ENCODE peak calls at places on chromosomes 2 and 18, in ten cellular contexts. I is brain microvascular endothelial cell, V is upper lobe of right lung, X is endothelial cell of umbilical vein, B is lung, L is bronchial epithelial cell, A is GM23248, P is IMR-90, G is K562, N is cardiac muscle cell. M is an unnamed sample. For H3K27me3, the result is how much of the 10 kb centered on the place peaks cover.

GRCh38 chr2:1886405-1886992 is 142.2 kb upstream of the PXDN start:
- DNase-seq in I (peak), V (peak), X (peak), B (peak), L (peak), A (peak), P (peak), G (peak), N (peak), M (peak)

GRCh38 chr2:16774980-16775963 is 109.6 kb upstream of the CYRIA start:
- DNase-seq in I (no peak), V (no peak), X (no peak), B (no peak), L (peak), A (no peak), P (no peak), G (peak), N (peak), M (no peak)

GRCh38 chr2:120858764-120859525 is 123.3 kb downstream of the GLI2 start:
- DNase-seq in I (no peak), V (peak), X (no peak), B (no peak), L (no peak), A (no peak), P (no peak), G (no peak), N (no peak), M (peak)

GRCh38 chr2:165958313-165958712 is 4.7 kb upstream of the TTC21B start:
- DNase-seq in I (no peak), V (no peak), X (no peak), B (no peak), L (no peak), A (no peak), P (no peak), G (no peak), N (no peak), M (no peak)

GRCh38 chr2:205698556-205699282 is 16.4 kb downstream of the NRP2 start:
- DNase-seq in I (no peak), V (no peak), X (no peak), B (no peak), L (peak), A (peak), P (peak), G (no peak), N (peak), M (no peak)

GRCh38 chr2:239827511-239827865 is 197.7 kb downstream of the NDUFA10 start:
- DNase-seq in I (no peak), V (peak), X (no peak), B (no peak), L (no peak), A (no peak), P (no peak), G (no peak), N (no peak), M (no peak)

GRCh38 chr2:239884051-239884405 is 141.1 kb downstream of the NDUFA10 start:
- DNase-seq in I (no peak), V (no peak), X (no peak), B (peak), L (no peak), A (no peak), P (no peak), G (no peak), N (no peak), M (no peak)

GRCh38 chr2:201073071-201073470 is 1.3 kb downstream of the NDUFB3 start:
- DNase-seq in I (no peak), V (no peak), X (no peak), B (no peak), L (peak), A (no peak), P (no peak), G (no peak), N (no peak), M (no peak)

GRCh38 chr2:85189606-85190270 is 56.5 kb downstream of the TCF7L1 start:
- DNase-seq in I (no peak), V (no peak), X (no peak), B (no peak), L (no peak), A (no peak), P (no peak), G (no peak), N (no peak), M (no peak)

GRCh38 chr2:46955764-46956163 is 40.2 kb upstream of the MCFD2 start:
- DNase-seq in I (no peak), V (no peak), X (no peak), B (no peak), L (no peak), A (no peak), P (no peak), G (no peak), N (no peak), M (no peak)

GRCh38 chr2:191243154-191243553 is 2.0 kb upstream of the MYO1B start:
- DNase-seq in I (no peak), V (no peak), X (no peak), B (no peak), L (no peak), A (no peak), P (no peak), G (no peak), N (no peak), M (no peak)

GRCh38 chr2:140863713-140864112 is 1267.1 kb downstream of the LRP1B start:
- DNase-seq in I (peak), V (no peak), X (peak), B (no peak), L (peak), A (peak), P (peak), G (peak), N (peak), M (no peak)
- H3K27me3 ChIP-seq in I (under half), V (under half), X (under half), B (under half), L (under half), A (under half), P (under half), G (under half), N (under half), M (under half)

DNA sequence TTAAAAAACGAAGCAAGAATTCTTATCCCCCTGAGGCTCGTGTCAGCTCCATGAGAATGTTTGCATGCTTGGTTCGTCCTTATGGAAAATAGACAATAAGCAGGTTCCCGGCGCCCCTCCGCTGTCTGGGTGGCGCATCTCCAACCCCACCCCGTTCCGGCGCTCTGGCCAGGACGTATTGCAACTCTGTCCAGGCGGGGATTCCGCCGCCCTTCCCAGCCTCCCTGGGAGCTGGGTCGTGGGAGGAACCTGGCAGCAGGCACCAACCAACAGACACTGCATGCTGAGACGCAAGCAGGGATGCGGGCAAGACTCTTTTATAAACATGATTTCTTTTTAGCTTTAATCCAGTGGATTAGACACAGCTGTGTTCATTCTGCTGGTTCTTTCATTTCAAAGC is 240.1 kb downstream of the SH3BP4 start:
- DNase-seq in I (no peak), V (no peak), X (no peak), B (no peak), L (no peak), A (peak), P (no peak), G (no peak), N (peak), M (peak)
- H3K4me3 ChIP-seq in I (peak), V (no peak), X (no peak), B (no peak), L (no peak), A (peak), P (no peak), G (no peak), N (no peak), M (no peak)

GRCh38 chr2:222268311-222268980 is 30.4 kb downstream of the PAX3 start:
- DNase-seq in I (no peak), V (no peak), X (no peak), B (no peak), L (no peak), A (no peak), P (no peak), G (no peak), N (no peak), M (no peak)
- H3K27me3 ChIP-seq in I (under half), V (under half), X (under half), B (under half), L (under half), A (under half), P (under half), G (under half), N (under half), M (under half)

GRCh38 chr2:39481611-39482010 is 44.5 kb upstream of the MAP4K3 start:
- DNase-seq in I (no peak), V (no peak), X (peak), B (no peak), L (peak), A (peak), P (peak), G (no peak), N (peak), M (no peak)

GRCh38 chr2:39470580-39470979 is 33.5 kb upstream of the MAP4K3 start:
- DNase-seq in I (no peak), V (no peak), X (no peak), B (no peak), L (no peak), A (no peak), P (no peak), G (no peak), N (no peak), M (no peak)

GRCh38 chr2:39479696-39480095 is 42.6 kb upstream of the MAP4K3 start:
- DNase-seq in I (no peak), V (no peak), X (no peak), B (no peak), L (no peak), A (no peak), P (peak), G (no peak), N (no peak), M (no peak)

GRCh38 chr2:39476524-39476923 is 39.4 kb upstream of the MAP4K3 start:
- DNase-seq in I (no peak), V (no peak), X (no peak), B (no peak), L (no peak), A (no peak), P (no peak), G (no peak), N (no peak), M (no peak)
- H3K4me3 ChIP-seq in I (no peak), V (no peak), X (no peak), B (no peak), L (no peak), A (no peak), P (no peak), G (no peak), N (no peak), M (no peak)

DNA sequence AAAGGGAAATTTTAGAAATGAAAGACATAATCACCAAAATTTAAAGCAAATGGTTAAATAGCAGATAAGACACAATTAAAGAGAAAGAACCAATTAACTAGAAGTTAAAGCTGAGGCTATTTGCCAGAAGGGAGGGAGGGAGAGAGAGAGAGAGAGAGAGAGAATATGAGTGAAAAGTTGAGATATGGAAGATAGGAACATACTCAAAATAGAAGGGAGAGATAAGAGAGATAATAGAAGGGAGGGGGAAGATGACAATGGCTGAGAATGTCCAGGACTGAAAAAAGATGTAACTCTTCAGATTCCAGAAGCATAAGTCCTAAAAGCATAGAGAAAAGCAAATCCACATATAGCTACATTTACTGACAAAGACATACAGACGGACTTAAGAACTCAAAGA is 17.1 kb upstream of the AAK1 start:
- DNase-seq in I (no peak), V (no peak), X (peak), B (no peak), L (no peak), A (no peak), P (no peak), G (no peak), N (no peak), M (no peak)
- H3K27me3 ChIP-seq in I (under half), V (under half), X (under half), B (under half), L (under half), A (under half), P (under half), G (under half), N (under half), M (under half)

GRCh38 chr18:25321869-25322268 is 30.1 kb downstream of the ZNF521 start:
- DNase-seq in I (no peak), V (no peak), X (no peak), B (no peak), L (no peak), A (no peak), P (no peak), G (no peak), N (no peak), M (no peak)
- H3K4me3 ChIP-seq in I (no peak), V (no peak), X (no peak), B (no peak), L (no peak), A (no peak), P (no peak), G (no peak), N (no peak), M (no peak)

DNA sequence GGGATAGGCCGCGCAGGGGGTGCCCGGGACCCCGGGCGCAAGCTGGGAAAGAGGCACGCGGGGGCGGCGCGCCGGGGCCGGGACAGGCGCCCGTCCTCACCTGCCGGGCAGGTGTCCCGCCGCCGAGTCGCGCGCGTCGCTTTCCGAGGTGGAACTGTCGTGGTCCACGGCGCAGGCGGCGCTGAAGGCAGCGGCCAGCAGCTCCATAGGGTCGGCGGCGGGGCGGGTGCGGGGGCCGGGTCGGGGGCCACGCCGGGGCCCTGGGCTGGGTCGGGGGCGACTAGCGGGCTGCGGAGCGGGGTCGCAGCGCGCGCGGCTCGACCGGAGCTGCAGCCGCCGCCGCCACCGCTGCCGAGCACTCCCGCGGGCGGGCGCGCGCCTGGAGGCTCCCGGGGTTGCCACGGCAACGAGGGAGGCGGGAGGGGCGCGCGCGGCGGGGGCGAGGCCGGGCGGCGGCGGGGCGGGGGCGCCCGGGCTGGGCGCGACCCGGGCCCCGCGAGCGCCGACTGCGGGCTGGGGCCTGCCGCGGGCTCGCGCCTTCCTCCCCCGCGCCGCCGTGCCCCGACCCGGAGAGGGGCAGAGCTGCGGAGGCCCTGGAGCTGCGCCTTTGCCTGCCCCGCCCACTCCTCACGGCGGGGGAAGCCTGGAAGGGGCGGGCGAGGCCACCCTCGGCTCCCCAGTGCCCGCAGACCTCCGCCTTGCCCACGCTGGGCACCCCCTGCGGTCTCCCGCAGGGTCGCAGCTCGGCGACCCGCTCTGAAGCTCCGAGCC is 57.9 kb downstream of the SNORC start:
- DNase-seq in I (no peak), V (no peak), X (no peak), B (no peak), L (no peak), A (peak), P (no peak), G (no peak), N (no peak), M (no peak)
- H3K27me3 ChIP-seq in I (half or more), V (half or more), X (under half), B (under half), L (under half), A (half or more), P (under half), G (under half), N (half or more), M (under half)

DNA sequence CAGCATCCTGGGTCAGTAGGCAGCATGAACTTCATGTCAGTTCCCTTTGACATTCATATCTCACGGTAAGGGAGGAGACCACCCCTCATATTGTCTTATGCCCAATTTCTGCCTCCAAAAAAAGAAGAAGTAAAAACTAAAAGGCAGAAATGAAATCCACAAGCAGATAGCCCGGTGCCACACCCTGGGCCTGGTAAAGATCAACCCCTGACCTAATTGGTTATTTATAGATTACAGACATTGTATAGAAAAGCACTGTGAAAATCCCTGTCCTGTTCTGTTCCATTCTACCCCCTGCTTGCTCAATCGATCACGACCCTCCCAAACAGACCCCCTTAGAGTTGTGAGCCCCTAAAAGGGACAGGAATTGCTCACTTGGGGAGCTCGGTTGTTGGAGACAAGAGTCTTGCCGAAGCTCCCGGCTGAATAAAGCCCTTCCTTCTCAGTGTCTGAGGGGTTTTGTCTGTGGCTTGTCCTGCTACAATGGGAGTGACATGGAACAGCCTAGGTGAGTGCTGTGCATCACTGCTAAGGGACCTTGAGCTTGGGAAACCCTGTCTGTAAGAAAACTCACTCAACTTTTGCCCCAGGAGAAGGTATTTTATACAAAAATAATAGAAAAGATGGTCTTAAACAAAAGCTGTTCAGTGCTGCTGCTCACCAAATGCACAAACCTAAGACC is 11.1 kb downstream of the NDUFV2 start:
- DNase-seq in I (no peak), V (no peak), X (no peak), B (no peak), L (no peak), A (no peak), P (no peak), G (no peak), N (no peak), M (no peak)
- H3K4me3 ChIP-seq in I (no peak), V (no peak), X (no peak), B (no peak), L (no peak), A (no peak), P (no peak), G (no peak), N (no peak), M (no peak)